ENCODE peak calls at places on chromosome 19, in eight cellular contexts. Q is body of pancreas, O is esophagus muscularis mucosa, M is heart left ventricle, T is upper lobe of left lung, G is sigmoid colon, A is ovary, W is A549. Z is an unnamed sample.

GRCh38 chr19:23698711-23699520 is 11.9 kb upstream of the ZNF675 start:
- DNase-seq in Q (no peak), O (no peak), M (no peak), T (no peak), G (no peak), A (no peak), W (no peak), Z (no peak)

GRCh38 chr19:54248016-54248601 is 5.5 kb upstream of the LILRA6 start:
- DNase-seq in Q (peak), O (no peak), M (peak), T (peak), G (peak), A (no peak), W (no peak), Z (no peak)

GRCh38 chr19:8702350-8702749 is 3.8 kb upstream of the ACTL9 start:
- DNase-seq in Q (no peak), O (no peak), M (no peak), T (no peak), G (no peak), A (no peak), W (no peak), Z (no peak)

GRCh38 chr19:33376423-33376822 is 2.9 kb downstream of the CEBPG start:
- DNase-seq in Q (peak), O (no peak), M (peak), T (peak), G (peak), A (no peak), W (peak), Z (peak)

GRCh38 chr19:34733266-34733825 is 697 bp upstream of the ZNF181 start:
- DNase-seq in Q (peak), O (no peak), M (peak), T (no peak), G (peak), A (no peak), W (no peak), Z (peak)

GRCh38 chr19:47445937-47446402 is 25.7 kb downstream of the SLC8A2 start:
- DNase-seq in Q (peak), O (no peak), M (no peak), T (peak), G (no peak), A (no peak), W (peak), Z (peak)

GRCh38 chr19:47723573-47723923 is 10.3 kb downstream of the EHD2 start:
- DNase-seq in Q (peak), O (no peak), M (peak), T (peak), G (peak), A (peak), W (peak), Z (peak)

GRCh38 chr19:55451522-55452380 is 8.7 kb upstream of the SHISA7 start:
- DNase-seq in Q (no peak), O (no peak), M (no peak), T (no peak), G (no peak), A (no peak), W (no peak), Z (no peak)

GRCh38 chr19:40262422-40262821 is 22.7 kb downstream of the AKT2 start:
- DNase-seq in Q (no peak), O (no peak), M (no peak), T (no peak), G (no peak), A (no peak), W (no peak), Z (no peak)

GRCh38 chr19:40610396-40611064 is 9.4 kb downstream of the LTBP4 start:
- DNase-seq in Q (peak), O (no peak), M (peak), T (peak), G (peak), A (peak), W (no peak), Z (no peak)

GRCh38 chr19:10812902-10813404 is 23.1 kb downstream of the TMED1 start:
- DNase-seq in Q (peak), O (no peak), M (peak), T (peak), G (peak), A (no peak), W (peak), Z (peak)

GRCh38 chr19:32519023-32519422 is 62.0 kb upstream of the PDCD5 start:
- DNase-seq in Q (no peak), O (peak), M (no peak), T (no peak), G (no peak), A (no peak), W (no peak), Z (no peak)

GRCh38 chr19:35389192-35389861 is 18.5 kb downstream of the GPR42 start:
- DNase-seq in Q (no peak), O (peak), M (no peak), T (no peak), G (no peak), A (no peak), W (no peak), Z (no peak)

GRCh38 chr19:342801-343421 is 1.7 kb downstream of the MIER2 start:
- DNase-seq in Q (peak), O (no peak), M (peak), T (peak), G (peak), A (no peak), W (no peak), Z (peak)

GRCh38 chr19:340620-341385 is 3.8 kb downstream of the MIER2 start:
- DNase-seq in Q (no peak), O (no peak), M (no peak), T (peak), G (peak), A (no peak), W (no peak), Z (no peak)

GRCh38 chr19:343451-343931 is 1.1 kb downstream of the MIER2 start:
- DNase-seq in Q (no peak), O (no peak), M (no peak), T (no peak), G (peak), A (no peak), W (no peak), Z (no peak)

GRCh38 chr19:342128-342455 is 2.5 kb downstream of the MIER2 start:
- DNase-seq in Q (no peak), O (no peak), M (no peak), T (peak), G (peak), A (no peak), W (no peak), Z (no peak)

GRCh38 chr19:341386-342127 is 3.0 kb downstream of the MIER2 start:
- DNase-seq in Q (no peak), O (no peak), M (no peak), T (peak), G (peak), A (no peak), W (no peak), Z (no peak)
- H3K27ac ChIP-seq in Q (no peak), O (peak), M (peak), T (peak), G (no peak), A (no peak), W (no peak), Z (no peak)

GRCh38 chr19:14732510-14732909 is 42.7 kb downstream of the ZNF333 start:
- DNase-seq in Q (no peak), O (no peak), M (no peak), T (no peak), G (no peak), A (no peak), W (no peak), Z (no peak)

GRCh38 chr19:14731200-14731599 is 41.4 kb downstream of the ZNF333 start:
- DNase-seq in Q (no peak), O (no peak), M (no peak), T (no peak), G (no peak), A (no peak), W (peak), Z (no peak)

GRCh38 chr19:14733574-14733973 is 43.7 kb downstream of the ZNF333 start:
- DNase-seq in Q (no peak), O (no peak), M (no peak), T (no peak), G (no peak), A (no peak), W (no peak), Z (no peak)

DNA sequence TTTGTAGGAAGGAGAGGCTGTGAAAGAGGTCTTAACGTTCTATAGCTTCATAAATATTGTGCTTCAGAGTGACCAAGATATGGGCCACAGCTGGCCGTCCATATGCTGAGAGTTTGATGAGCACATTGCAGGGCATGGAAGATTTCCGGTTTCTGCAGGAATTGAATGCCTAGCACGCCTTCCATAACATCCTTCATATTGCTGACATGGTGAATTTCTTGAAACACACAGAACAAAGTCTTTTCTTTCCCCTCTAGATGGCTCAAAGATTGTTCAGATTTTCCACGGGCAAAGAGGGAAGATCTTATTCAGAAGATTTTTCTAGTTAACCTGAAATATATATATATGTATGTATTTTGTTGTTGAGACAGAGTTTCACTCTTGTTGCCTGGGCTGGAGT is 42.4 kb downstream of the ADGRE2 start:
- DNase-seq in Q (no peak), O (no peak), M (no peak), T (no peak), G (no peak), A (no peak), W (no peak), Z (no peak)
- TF ChIP-seq POLR2A in Q (no peak), O (no peak), M (no peak), T (no peak), G (no peak), A (no peak), W (no peak), Z (no peak)

GRCh38 chr19:44723952-44724319 is 24.6 kb upstream of the BCL3 start:
- DNase-seq in Q (peak), O (peak), M (peak), T (peak), G (peak), A (peak), W (peak), Z (peak)

GRCh38 chr19:44725251-44725650 is 23.3 kb upstream of the BCL3 start:
- DNase-seq in Q (peak), O (no peak), M (peak), T (peak), G (no peak), A (no peak), W (peak), Z (peak)

GRCh38 chr19:44725684-44726083 is 22.8 kb upstream of the BCL3 start:
- DNase-seq in Q (peak), O (no peak), M (peak), T (no peak), G (no peak), A (no peak), W (no peak), Z (no peak)

GRCh38 chr19:44728178-44728577 is 20.3 kb upstream of the BCL3 start:
- DNase-seq in Q (no peak), O (no peak), M (no peak), T (no peak), G (no peak), A (no peak), W (no peak), Z (no peak)

GRCh38 chr19:44726465-44726864 is 22.0 kb upstream of the BCL3 start:
- DNase-seq in Q (no peak), O (no peak), M (no peak), T (peak), G (no peak), A (no peak), W (no peak), Z (no peak)
- H3K27ac ChIP-seq in Q (peak), O (no peak), M (no peak), T (peak), G (no peak), A (no peak), W (peak), Z (no peak)

GRCh38 chr19:12736854-12737665 is at the start of gene GET3:
- DNase-seq in Q (peak), O (peak), M (peak), T (peak), G (peak), A (peak), W (peak), Z (peak)
- TF ChIP-seq POLR2A in Q (peak), O (no peak), M (no peak), T (peak), G (peak), A (peak), W (peak), Z (no peak)

DNA sequence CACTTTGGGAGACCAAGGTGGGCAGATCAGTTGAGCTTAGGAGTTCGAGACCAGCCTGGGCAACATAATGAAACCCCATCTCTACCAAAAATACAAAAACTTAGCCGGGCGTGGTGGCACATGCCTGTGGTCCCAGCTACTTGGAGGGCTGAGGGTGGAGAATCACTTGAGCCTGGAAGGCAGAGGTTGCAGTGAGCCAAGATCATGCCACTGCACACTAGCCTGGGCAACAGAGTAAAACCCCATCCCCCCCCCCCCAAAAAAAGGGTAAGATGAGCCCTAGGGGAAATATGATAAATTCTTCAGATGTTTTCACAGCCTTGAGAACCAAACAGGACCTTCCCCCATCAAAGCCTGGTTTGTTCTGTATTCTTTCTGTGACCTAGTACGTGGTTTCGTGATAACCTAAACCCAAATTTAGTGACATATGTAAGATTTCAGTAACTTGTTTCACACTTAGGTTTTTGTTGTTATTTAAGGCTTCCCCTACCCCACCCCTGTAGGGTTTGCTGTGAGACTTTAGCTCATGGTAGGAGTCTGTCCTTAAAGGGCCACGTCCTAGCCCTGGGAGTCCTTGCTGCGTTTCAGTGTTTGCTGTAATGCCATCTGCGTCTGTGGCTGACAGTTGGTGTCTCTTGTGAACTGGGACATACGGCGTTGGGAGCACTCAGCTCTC is 49.6 kb downstream of the MYO9B start:
- DNase-seq in Q (no peak), O (no peak), M (no peak), T (no peak), G (no peak), A (no peak), W (no peak), Z (no peak)
- H3K27ac ChIP-seq in Q (peak), O (peak), M (peak), T (peak), G (peak), A (no peak), W (no peak), Z (peak)

DNA sequence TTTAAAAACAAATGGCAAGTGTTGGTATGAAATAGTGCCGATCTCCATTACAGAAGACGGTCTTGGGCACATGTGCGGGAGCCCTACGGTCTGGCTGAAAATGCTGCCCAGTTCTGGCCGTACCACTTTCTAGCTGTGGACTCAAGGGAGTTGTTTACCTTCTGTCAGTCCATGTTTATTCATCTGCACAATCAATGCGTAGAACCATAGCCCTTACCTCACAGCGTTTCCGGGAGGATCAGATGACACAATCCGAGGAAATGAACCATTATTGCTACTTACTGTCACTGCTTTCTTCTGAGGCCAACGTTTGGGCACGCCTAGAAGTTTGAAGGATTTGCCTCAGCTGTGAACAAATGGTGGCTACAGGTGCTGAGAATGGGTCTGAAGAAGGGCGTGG is 31.2 kb downstream of the GADD45B start:
- DNase-seq in Q (peak), O (no peak), M (no peak), T (peak), G (no peak), A (no peak), W (peak), Z (no peak)
- TF ChIP-seq POLR2A in Q (peak), O (no peak), M (no peak), T (no peak), G (no peak), A (no peak), W (no peak), Z (no peak)

DNA sequence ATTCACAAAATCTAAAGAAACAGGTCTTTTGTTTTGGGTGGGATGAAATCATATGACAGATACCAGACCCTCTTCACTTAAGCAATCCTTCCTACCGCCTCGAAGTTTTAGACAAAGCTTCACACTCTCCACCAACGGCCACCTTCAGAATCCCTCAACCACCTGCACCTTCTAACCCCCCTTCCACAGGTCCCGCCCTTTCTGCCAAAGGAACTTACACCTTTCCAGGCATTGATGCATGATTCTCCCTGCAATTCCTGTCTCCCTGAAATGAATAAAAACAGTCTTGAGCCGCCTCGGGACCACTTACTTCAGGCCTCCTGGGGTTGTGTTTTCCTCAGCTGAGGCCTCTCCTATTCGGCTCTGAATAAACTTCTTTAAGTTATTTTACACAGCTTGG is 869 bp downstream of the ZNF433 start:
- DNase-seq in Q (peak), O (no peak), M (no peak), T (no peak), G (no peak), A (no peak), W (no peak), Z (no peak)
- H3K27ac ChIP-seq in Q (peak), O (peak), M (no peak), T (peak), G (peak), A (no peak), W (no peak), Z (peak)

DNA sequence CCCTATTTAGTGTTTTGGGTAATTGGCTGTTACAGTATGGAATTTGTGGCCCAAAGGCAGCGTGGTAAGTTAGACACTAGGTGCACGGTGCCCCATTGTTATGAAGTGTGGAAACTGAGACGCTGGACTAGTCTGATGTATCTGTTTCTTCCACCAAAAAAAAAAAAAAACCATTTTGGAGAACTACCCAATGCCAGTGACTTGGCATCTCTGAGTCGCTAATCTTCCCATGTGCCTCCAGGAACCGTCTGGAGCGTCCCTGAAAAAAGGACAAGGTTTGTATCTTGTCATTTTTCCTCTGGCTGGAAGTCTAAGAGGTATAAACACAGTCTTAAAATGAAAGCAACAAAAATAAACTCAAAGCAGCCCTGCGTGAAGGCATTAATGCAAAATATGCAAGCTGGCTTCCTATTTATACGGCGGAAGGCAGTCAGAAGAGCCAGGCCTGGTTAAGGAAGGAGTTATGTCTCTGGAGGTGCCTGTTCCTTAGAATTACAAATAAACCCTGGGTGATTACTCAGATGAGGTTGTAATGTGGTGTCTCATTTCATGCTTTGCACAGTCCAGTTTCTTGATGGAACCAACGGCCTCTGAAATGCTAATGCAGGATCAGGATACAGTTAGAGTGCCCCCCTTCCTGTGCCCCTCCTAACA is 20.2 kb downstream of the ACTN4 start:
- DNase-seq in Q (no peak), O (no peak), M (no peak), T (no peak), G (no peak), A (no peak), W (no peak), Z (no peak)
- TF ChIP-seq POLR2A in Q (no peak), O (no peak), M (no peak), T (no peak), G (no peak), A (no peak), W (no peak), Z (peak)

DNA sequence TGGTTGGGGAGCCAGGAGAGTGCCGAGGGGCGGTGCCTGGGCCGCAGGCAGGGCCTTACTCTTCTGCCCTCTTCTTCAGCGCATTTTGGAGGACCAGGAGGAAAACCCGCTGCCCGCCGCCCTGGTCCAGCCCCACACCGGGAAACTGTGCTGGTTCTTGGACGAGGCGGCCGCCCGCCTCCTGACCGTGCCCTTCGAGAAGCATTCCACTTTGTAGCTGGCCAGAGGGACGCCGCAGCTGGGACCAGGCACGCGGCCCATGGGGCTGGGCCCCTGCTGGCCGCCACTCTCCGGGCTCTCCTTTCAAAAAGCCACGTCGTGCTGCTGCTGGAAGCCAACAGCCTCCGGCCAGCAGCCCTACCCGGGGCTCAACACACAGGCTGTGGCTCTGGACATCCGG is 9.4 kb downstream of the PGLS start:
- DNase-seq in Q (no peak), O (no peak), M (no peak), T (no peak), G (no peak), A (no peak), W (no peak), Z (no peak)
- H3K27ac ChIP-seq in Q (no peak), O (no peak), M (no peak), T (no peak), G (no peak), A (no peak), W (no peak), Z (no peak)

GRCh38 chr19:48872884-48873475 is 759 bp downstream of the PPP1R15A start:
- DNase-seq in Q (peak), O (peak), M (peak), T (peak), G (peak), A (peak), W (peak), Z (peak)
- TF ChIP-seq POLR2A in Q (no peak), O (no peak), M (no peak), T (no peak), G (no peak), A (peak), W (no peak), Z (peak)

Z was measured in uterus.